ENCODE peak calls at places on chromosome 1, in five cellular contexts. One of them, this sample, is unnamed.
A peak's percentile ranks its signal among the peaks of the same experiment; 100 is the strongest.

GRCh38 chr1:35748326-35748725 is 21.5 kb downstream of the CLSPN start:
- DNase-seq in dorsolateral prefrontal cortex: peak; percentile 57
- DNase-seq in RPMI7951: no peak
- DNase-seq in AG20443: no peak
- DNase-seq in fibroblast of pulmonary artery: no peak
- DNase-seq in this sample: no peak

GRCh38 chr1:168079761-168080160 is 57.0 kb downstream of the GPR161 start:
- DNase-seq in dorsolateral prefrontal cortex: no peak
- DNase-seq in RPMI7951: peak; percentile 18
- DNase-seq in AG20443: peak; percentile 52
- DNase-seq in fibroblast of pulmonary artery: peak; percentile 27
- DNase-seq in this sample: peak; percentile 55

GRCh38 chr1:72284084-72284397 is 1.7 kb upstream of the NEGR1 start:
- DNase-seq in dorsolateral prefrontal cortex: no peak
- DNase-seq in RPMI7951: no peak
- DNase-seq in AG20443: no peak
- DNase-seq in fibroblast of pulmonary artery: no peak
- DNase-seq in this sample: peak; percentile 74

GRCh38 chr1:243507001-243507671 is 251.3 kb downstream of the SDCCAG8 start:
- DNase-seq in dorsolateral prefrontal cortex: no peak
- DNase-seq in RPMI7951: no peak
- DNase-seq in AG20443: no peak
- DNase-seq in fibroblast of pulmonary artery: no peak
- DNase-seq in this sample: no peak

GRCh38 chr1:34865981-34866761 is 6.6 kb upstream of the SMIM12 start:
- DNase-seq in dorsolateral prefrontal cortex: peak; percentile 72
- DNase-seq in RPMI7951: peak; percentile 65
- DNase-seq in AG20443: peak; percentile 90
- DNase-seq in fibroblast of pulmonary artery: peak; percentile 77
- DNase-seq in this sample: peak; percentile 65

GRCh38 chr1:83999316-83999819 is 436 bp upstream of the TTLL7 start:
- DNase-seq in dorsolateral prefrontal cortex: peak; percentile 79
- DNase-seq in RPMI7951: peak; percentile 85
- DNase-seq in AG20443: peak; percentile 89
- DNase-seq in fibroblast of pulmonary artery: peak; percentile 76
- DNase-seq in this sample: peak; percentile 85

GRCh38 chr1:246012271-246012854 is 494.7 kb downstream of the SMYD3 start:
- DNase-seq in dorsolateral prefrontal cortex: no peak
- DNase-seq in RPMI7951: peak; percentile 39
- DNase-seq in AG20443: peak; percentile 49
- DNase-seq in fibroblast of pulmonary artery: peak; percentile 73
- DNase-seq in this sample: peak; percentile 54

GRCh38 chr1:40385437-40386310 is 12.1 kb downstream of the SMAP2 start:
- DNase-seq in dorsolateral prefrontal cortex: no peak
- DNase-seq in RPMI7951: no peak
- DNase-seq in AG20443: no peak
- DNase-seq in fibroblast of pulmonary artery: peak; percentile 40
- DNase-seq in this sample: peak; percentile 45

GRCh38 chr1:77631751-77632150 is 50.7 kb downstream of the ZZZ3 start:
- DNase-seq in dorsolateral prefrontal cortex: no peak
- DNase-seq in RPMI7951: no peak
- DNase-seq in AG20443: no peak
- DNase-seq in fibroblast of pulmonary artery: no peak
- DNase-seq in this sample: no peak

GRCh38 chr1:16117369-16117768 is 38.5 kb downstream of the EPHA2 start:
- DNase-seq in dorsolateral prefrontal cortex: no peak
- DNase-seq in RPMI7951: peak; percentile 77
- DNase-seq in AG20443: peak; percentile 61
- DNase-seq in fibroblast of pulmonary artery: no peak
- DNase-seq in this sample: no peak

GRCh38 chr1:91697322-91698260 is 188.4 kb downstream of the TGFBR3 start:
- DNase-seq in dorsolateral prefrontal cortex: no peak
- DNase-seq in RPMI7951: peak; percentile 24
- DNase-seq in AG20443: peak; percentile 15
- DNase-seq in fibroblast of pulmonary artery: peak; percentile 86
- DNase-seq in this sample: peak; percentile 22

This sample was measured in astrocyte of the spinal cord.